ENCODE peak calls at places on chromosomes 5 and 9, in ten cellular contexts. P is Peyer's patch; K is effector memory CD4-positive, alpha-beta T cell; F is nephron progenitor cell; L is activated effector memory CD4-positive, alpha-beta T cell treated with anti-CD3 and anti-CD28 coated beads, Interleukin-2, amount 50 U/mL, for 16 hours; C is NAMALWA; A is activated T-helper 1 cell treated with anti-CD3 and anti-CD28 coated beads, Interleukin-12 subunit alpha, Interleukin-12 subunit beta, Interleukin-2, Interleukin-4 antibody, amounts not matched to agents 30 ng/mL and 10 ng/mL and 1 ng/mL, durations not matched to agents 14 hours and 24 hours and 36 hours; Y is MV-4-11; S is neuronal stem cell; I is amniotic stem cell. M is an unnamed sample.

GRCh38 chr5:9350301-9350797 is 195.5 kb downstream of the SEMA5A start:
- DNase-seq in F (no peak), C (no peak), P (no peak), I (no peak), K (no peak), A (no peak), S (no peak), Y (no peak), L (no peak), M (no peak)

GRCh38 chr5:133029321-133029720 is 3.0 kb upstream of the ZCCHC10 start:
- DNase-seq in I (no peak), S (no peak), Y (no peak), L (no peak), A (no peak), C (no peak), K (no peak), P (no peak), F (no peak), M (no peak)

GRCh38 chr9:134165357-134166315 is 1.3 kb upstream of the RNU6ATAC start:
- DNase-seq in C (peak), K (peak), S (no peak), I (no peak), F (no peak), P (no peak), L (peak), A (peak), Y (no peak), M (no peak)

GRCh38 chr9:40926404-40927259 is 201.8 kb downstream of the FOXD4L6 start:
- DNase-seq in F (no peak), S (no peak), L (no peak), I (no peak), C (no peak), A (no peak), P (no peak), K (no peak), Y (no peak), M (no peak)

GRCh38 chr9:131423171-131423581 is 29.3 kb downstream of the PRRC2B start:
- DNase-seq in L (no peak), K (no peak), F (peak), C (no peak), S (no peak), P (peak), A (no peak), I (peak), Y (no peak), M (no peak)

GRCh38 chr9:128722380-128723351 is 1.3 kb downstream of the ZDHHC12 start:
- DNase-seq in K (no peak), P (peak), Y (no peak), I (no peak), F (no peak), A (no peak), C (no peak), L (no peak), S (no peak), M (no peak)

GRCh38 chr5:132498152-132498551 is 7.6 kb upstream of the IRF1 start:
- DNase-seq in Y (no peak), P (peak), A (no peak), K (no peak), I (peak), F (no peak), L (peak), C (peak), S (no peak), M (peak)

GRCh38 chr5:164188733-164189148 is 683.3 kb downstream of the MAT2B start:
- DNase-seq in I (no peak), S (peak), C (no peak), K (no peak), L (no peak), F (no peak), A (no peak), Y (no peak), P (no peak), M (peak)

M was measured in HEK293T.